ENCODE peak calls at places on chromosomes 3 and 15, in six cellular contexts. N is fibroblast of pulmonary artery, X is GM20000, V is foreskin fibroblast, H is WERI-Rb-1, Z is retinal pigment epithelial cell. E is an unnamed sample.

GRCh38 chr15:70195808-70196304 is 98.1 kb upstream of the TLE3 start:
- DNase-seq in N (peak; percentile 95), X (no peak), V (peak; percentile 87), H (peak; percentile 35), Z (peak; percentile 55), E (no peak)

GRCh38 chr3:49173116-49173791 is 1.9 kb downstream of the KLHDC8B start:
- DNase-seq in N (peak; percentile 48), X (no peak), V (no peak), H (peak; percentile 70), Z (peak; percentile 87), E (no peak)

GRCh38 chr3:140341213-140341612 is 336.7 kb upstream of the TRIM42 start:
- DNase-seq in N (no peak), X (no peak), V (no peak), H (no peak), Z (no peak), E (no peak)

GRCh38 chr3:9917820-9918219 is 922 bp downstream of the IL17RC start:
- DNase-seq in N (no peak), X (no peak), V (no peak), H (no peak), Z (no peak), E (no peak)

GRCh38 chr15:69346112-69346511 is 47.4 kb downstream of the PAQR5 start:
- DNase-seq in N (peak; percentile 21), X (no peak), V (peak; percentile 25), H (no peak), Z (no peak), E (no peak)

GRCh38 chr3:62567097-62568021 is 194.0 kb upstream of the FEZF2 start:
- DNase-seq in N (peak; percentile 88), X (no peak), V (peak; percentile 87), H (no peak), Z (no peak), E (no peak)

GRCh38 chr3:194134231-194134756 is 1.7 kb upstream of the HES1 start:
- DNase-seq in N (no peak), X (peak; percentile 75), V (peak; percentile 61), H (no peak), Z (no peak), E (peak; percentile 51)

GRCh38 chr15:91407237-91407889 is 307.3 kb downstream of the SV2B start:
- DNase-seq in N (peak; percentile 30), X (no peak), V (no peak), H (peak; percentile 8), Z (peak; percentile 11), E (peak; percentile 5)

GRCh38 chr3:153173758-153174516 is 11.9 kb downstream of the RAP2B start:
- DNase-seq in N (peak; percentile 37), X (no peak), V (peak; percentile 65), H (peak; percentile 27), Z (no peak), E (no peak)

GRCh38 chr3:18652781-18653180 is 227.6 kb upstream of the SATB1 start:
- DNase-seq in N (no peak), X (no peak), V (no peak), H (no peak), Z (no peak), E (no peak)

GRCh38 chr3:127370906-127371305 is 83.1 kb upstream of the PRR20G start:
- DNase-seq in N (no peak), X (no peak), V (no peak), H (no peak), Z (no peak), E (no peak)

GRCh38 chr3:29694783-29695182 is 413.9 kb downstream of the RBMS3 start:
- DNase-seq in N (peak; percentile 98), X (no peak), V (peak; percentile 88), H (no peak), Z (peak; percentile 94), E (no peak)

GRCh38 chr15:90362936-90363212 is 10.8 kb downstream of the ZNF774 start:
- DNase-seq in N (peak; percentile 92), X (no peak), V (peak; percentile 93), H (no peak), Z (peak; percentile 80), E (no peak)

GRCh38 chr15:84752195-84752594 is 3.8 kb downstream of the ZNF592 start:
- DNase-seq in N (no peak), X (no peak), V (peak; percentile 13), H (no peak), Z (no peak), E (no peak)

GRCh38 chr3:151171145-151171544 is 31.9 kb downstream of the GPR171 start:
- DNase-seq in N (no peak), X (peak; percentile 15), V (peak; percentile 34), H (no peak), Z (no peak), E (peak; percentile 73)

GRCh38 chr3:171168086-171168485 is 141.6 kb upstream of the SLC2A2 start:
- DNase-seq in N (peak; percentile 44), X (no peak), V (peak; percentile 51), H (peak; percentile 59), Z (no peak), E (no peak)

GRCh38 chr3:86991840-86992430 is 986 bp upstream of the VGLL3 start:
- DNase-seq in N (no peak), X (no peak), V (peak; percentile 56), H (no peak), Z (no peak), E (no peak)

GRCh38 chr15:89822951-89823701 is 8.5 kb upstream of the ANPEP start:
- DNase-seq in N (peak; percentile 40), X (no peak), V (peak; percentile 83), H (no peak), Z (no peak), E (no peak)

GRCh38 chr15:84685304-84685703 is 27.3 kb upstream of the NMB start:
- DNase-seq in N (peak; percentile 90), X (no peak), V (peak; percentile 87), H (peak; percentile 26), Z (peak; percentile 71), E (no peak)

GRCh38 chr15:31398677-31399260 is 72.1 kb downstream of the KLF13 start:
- DNase-seq in N (no peak), X (peak; percentile 30), V (no peak), H (no peak), Z (no peak), E (peak; percentile 58)

GRCh38 chr3:111712294-111713180 is 117.4 kb upstream of the ZBED2 start:
- DNase-seq in N (no peak), X (no peak), V (no peak), H (peak; percentile 95), Z (peak; percentile 100), E (peak; percentile 13)

GRCh38 chr3:126546549-126547239 is 12.0 kb downstream of the C3orf22 start:
- DNase-seq in N (no peak), X (no peak), V (no peak), H (peak; percentile 10), Z (no peak), E (no peak)

GRCh38 chr3:69439683-69440270 is 53.9 kb upstream of the FRMD4B start:
- DNase-seq in N (peak; percentile 56), X (no peak), V (peak; percentile 62), H (no peak), Z (no peak), E (no peak)

GRCh38 chr15:40927497-40928346 is 1.4 kb upstream of the DLL4 start:
- DNase-seq in N (no peak), X (peak; percentile 58), V (no peak), H (peak; percentile 82), Z (no peak), E (peak; percentile 20)

GRCh38 chr3:190375250-190375649 is 12.7 kb upstream of the CLDN16 start:
- DNase-seq in N (no peak), X (no peak), V (no peak), H (no peak), Z (no peak), E (no peak)

GRCh38 chr15:73716417-73716816 is 32.2 kb downstream of the CD276 start:
- DNase-seq in N (no peak), X (no peak), V (no peak), H (no peak), Z (no peak), E (no peak)

GRCh38 chr3:160739079-160739478 is 17.0 kb upstream of the PPM1L start:
- DNase-seq in N (peak; percentile 5), X (no peak), V (peak; percentile 29), H (no peak), Z (peak; percentile 4), E (no peak)

GRCh38 chr3:149527531-149528343 is 53.2 kb downstream of the TM4SF4 start:
- DNase-seq in N (peak; percentile 60), X (no peak), V (no peak), H (no peak), Z (no peak), E (no peak)
- TF ChIP-seq CTCF in N (peak; percentile 37), X (no peak), V (peak; percentile 18), H (no peak), Z (peak; percentile 53), E (no peak)

DNA sequence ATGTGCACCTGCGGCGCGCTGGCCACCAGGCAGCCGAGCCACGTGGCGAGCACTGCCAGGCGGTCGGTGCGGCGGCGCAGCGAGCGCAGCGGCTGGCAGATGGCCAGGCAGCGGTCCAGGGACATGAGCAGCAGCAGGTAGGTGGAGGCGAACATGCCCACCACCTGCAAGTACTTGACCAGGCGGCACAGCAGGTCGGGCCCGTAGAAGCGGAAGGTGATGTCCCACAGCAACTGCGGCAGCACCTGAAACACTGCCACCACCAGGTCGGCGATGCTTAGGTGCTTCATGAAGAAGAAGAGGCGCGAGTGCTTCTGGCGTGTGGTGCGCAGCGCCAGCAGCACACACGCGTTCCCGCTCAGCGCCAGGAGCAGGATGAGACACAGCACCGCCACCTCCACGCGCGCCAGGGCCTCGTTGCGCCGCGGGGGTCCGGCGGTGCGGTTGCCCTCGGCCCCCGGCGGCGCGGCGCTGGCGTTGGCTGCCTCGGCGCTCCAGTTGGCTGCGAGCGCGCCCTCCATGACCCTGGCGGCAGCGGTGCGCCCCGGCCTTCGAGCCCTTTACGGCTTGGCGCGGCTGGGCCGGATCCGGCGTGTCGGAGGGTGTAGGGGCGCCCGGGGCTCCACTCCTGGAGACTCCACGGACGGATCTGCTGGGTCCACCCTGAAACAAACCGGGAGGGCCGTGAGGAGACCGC is 1.6 kb downstream of the OXTR start:
- DNase-seq in N (no peak), X (peak; percentile 88), V (peak; percentile 32), H (no peak), Z (no peak), E (peak; percentile 46)
- TF ChIP-seq CTCF in N (peak; percentile 9), X (peak; percentile 33), V (peak; percentile 5), H (no peak), Z (peak; percentile 42), E (peak; percentile 21)

DNA sequence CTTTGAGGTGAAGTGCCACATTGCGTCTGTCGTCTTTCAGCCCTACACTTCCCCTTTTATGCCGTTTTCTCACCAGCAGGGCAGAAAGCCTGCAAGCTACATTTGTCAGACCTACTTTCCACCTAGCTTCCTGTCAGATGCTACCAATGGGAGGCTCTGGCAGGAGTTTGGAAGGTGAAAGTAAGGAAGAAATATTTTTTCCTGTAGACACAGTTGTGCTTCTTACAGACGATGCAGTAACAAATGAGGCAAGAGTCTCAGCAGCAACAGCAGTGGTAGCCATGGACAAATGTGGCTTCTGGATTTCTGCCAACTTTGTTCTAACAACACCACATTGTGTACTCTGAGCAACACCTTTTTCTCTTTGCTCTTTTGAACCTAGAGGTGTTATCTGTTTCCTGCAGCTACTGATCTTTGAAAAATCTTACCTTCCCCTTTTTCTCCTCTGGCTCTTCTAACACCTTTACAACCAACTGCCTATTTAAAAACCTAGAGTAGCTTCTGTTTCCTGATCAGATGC is 70.6 kb upstream of the STT3B start:
- DNase-seq in N (peak; percentile 10), X (peak; percentile 43), V (no peak), H (no peak), Z (no peak), E (peak; percentile 27)
- TF ChIP-seq CTCF in N (no peak), X (no peak), V (no peak), H (no peak), Z (no peak), E (no peak)

DNA sequence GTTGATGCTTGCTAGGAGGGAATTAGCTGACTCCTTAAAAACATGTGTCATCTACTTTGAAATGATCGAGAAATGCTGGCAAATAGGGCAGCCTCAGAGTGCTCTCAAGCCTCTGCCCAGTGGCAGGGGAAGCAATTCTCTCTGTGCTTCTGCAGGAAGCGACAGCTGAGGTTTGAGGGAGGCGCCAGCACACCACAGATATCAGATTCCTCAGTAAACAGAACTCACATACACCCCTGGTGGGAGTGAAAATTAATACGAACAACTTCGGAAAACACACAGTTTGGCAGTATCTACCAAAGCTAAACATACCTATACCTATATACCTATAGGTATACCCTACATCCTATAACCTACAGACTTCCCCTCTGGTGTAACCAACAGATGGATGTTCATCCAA is 61.3 kb downstream of the NSMCE3 start:
- DNase-seq in N (peak; percentile 1), X (no peak), V (peak; percentile 5), H (no peak), Z (no peak), E (no peak)
- TF ChIP-seq CTCF in N (no peak), X (no peak), V (no peak), H (no peak), Z (no peak), E (no peak)

E was measured in activated CD8-positive, alpha-beta T cell treated with anti-CD3 and anti-CD28 coated beads for 36 hours.